ENCODE peak calls at places on chromosomes 3 and 15, in five cellular contexts. R is activated T-helper 1 cell treated with Interleukin-2 at 50 U/mL for 16 hours, K is globus pallidus, M is T-helper 2 cell, H is AG10803. G is an unnamed sample.

GRCh38 chr3:73470851-73471250 is 153.9 kb downstream of the PDZRN3 start:
- DNase-seq in K (no peak), R (no peak), M (no peak), H (no peak), G (no peak)

GRCh38 chr15:74616020-74616939 is 644 bp downstream of the CLK3 start:
- DNase-seq in M (peak), K (no peak), H (peak), R (peak), G (peak)

GRCh38 chr3:146227486-146227885 is 23.4 kb downstream of the PLSCR4 start:
- DNase-seq in M (no peak), H (no peak), R (no peak), K (peak), G (no peak)

GRCh38 chr15:43209059-43209824 is 11.6 kb downstream of the EPB42 start:
- DNase-seq in M (no peak), H (no peak), R (no peak), K (no peak), G (no peak)

GRCh38 chr3:125055165-125055912 is 458 bp downstream of the HEG1 start:
- DNase-seq in M (peak), R (peak), H (no peak), K (no peak), G (peak)

GRCh38 chr3:16516695-16517481 is 3.4 kb upstream of the RFTN1 start:
- DNase-seq in R (no peak), H (peak), K (peak), M (peak), G (no peak)

GRCh38 chr15:60928210-60928609 is 300.9 kb downstream of the RORA start:
- DNase-seq in R (no peak), H (no peak), K (no peak), M (no peak), G (no peak)

GRCh38 chr3:158058775-158059174 is 47.4 kb downstream of the SHOX2 start:
- DNase-seq in M (no peak), H (no peak), R (no peak), K (no peak), G (no peak)

GRCh38 chr3:24829632-24830229 is 335.1 kb upstream of the THRB start:
- DNase-seq in H (no peak), K (peak), R (no peak), M (no peak), G (no peak)

GRCh38 chr3:36933540-36934296 is 11.1 kb downstream of the TRANK1 start:
- DNase-seq in M (no peak), R (no peak), H (no peak), K (no peak), G (no peak)

GRCh38 chr3:109362823-109363222 is 25.5 kb upstream of the DPPA4 start:
- DNase-seq in H (no peak), K (no peak), M (no peak), R (no peak), G (no peak)

GRCh38 chr3:159664011-159664410 is 324.6 kb upstream of the IL12A start:
- DNase-seq in R (no peak), M (no peak), K (no peak), H (no peak), G (no peak)

GRCh38 chr15:96347181-96348111 is 16.9 kb downstream of the NR2F2 start:
- DNase-seq in H (no peak), R (no peak), K (no peak), M (no peak), G (peak)

GRCh38 chr15:40756938-40757337 is 1.9 kb upstream of the RMDN3 start:
- DNase-seq in H (no peak), R (no peak), K (no peak), M (no peak), G (no peak)

GRCh38 chr3:127800508-127800907 is 21.8 kb downstream of the MGLL start:
- DNase-seq in K (no peak), R (no peak), M (peak), H (peak), G (peak)

GRCh38 chr3:43087249-43087776 is 18.6 kb downstream of the POMGNT2 start:
- DNase-seq in R (no peak), H (peak), K (no peak), M (no peak), G (no peak)